ENCODE peak calls at places on chromosome 5, in seven cellular contexts. W is cardiac muscle cell, V is IMR-90, L is endothelial cell of umbilical vein, H is PC-3, S is fibroblast of villous mesenchyme, O is HFF-Myc. P is an unnamed sample.

GRCh38 chr5:16937023-16937379 is 913 bp upstream of the MYO10 start:
- DNase-seq in W (no peak), V (no peak), L (no peak), H (peak; percentile 92), S (no peak), O (no peak), P (no peak)

GRCh38 chr5:42851441-42851840 is 39.7 kb upstream of the SELENOP start:
- DNase-seq in W (no peak), V (no peak), L (no peak), H (peak; percentile 66), S (no peak), O (no peak), P (no peak)

GRCh38 chr5:19719117-19719516 is 268.9 kb downstream of the CDH18 start:
- DNase-seq in W (no peak), V (no peak), L (no peak), H (no peak), S (no peak), O (no peak), P (no peak)

GRCh38 chr5:10734050-10734709 is 26.9 kb downstream of the DAP start:
- DNase-seq in W (no peak), V (no peak), L (peak; percentile 83), H (no peak), S (peak; percentile 53), O (no peak), P (no peak)

GRCh38 chr5:56422060-56422762 is 189.1 kb upstream of the ANKRD55 start:
- DNase-seq in W (no peak), V (no peak), L (no peak), H (peak; percentile 85), S (no peak), O (no peak), P (peak; percentile 97)

GRCh38 chr5:148831590-148832565 is 5.5 kb downstream of the ADRB2 start:
- DNase-seq in W (no peak), V (no peak), L (no peak), H (peak; percentile 60), S (no peak), O (no peak), P (no peak)

GRCh38 chr5:74978347-74978746 is 74.0 kb downstream of the GCNT4 start:
- DNase-seq in W (no peak), V (no peak), L (no peak), H (no peak), S (no peak), O (no peak), P (no peak)

GRCh38 chr5:134122530-134122929 is 8.0 kb downstream of the TCF7 start:
- DNase-seq in W (no peak), V (no peak), L (no peak), H (no peak), S (no peak), O (no peak), P (no peak)

GRCh38 chr5:83942155-83942554 is 221.5 kb upstream of the HAPLN1 start:
- DNase-seq in W (no peak), V (no peak), L (no peak), H (no peak), S (no peak), O (no peak), P (no peak)

GRCh38 chr5:446864-447263 is 3.9 kb downstream of the EXOC3 start:
- DNase-seq in W (peak; percentile 55), V (peak; percentile 51), L (peak; percentile 32), H (peak; percentile 66), S (peak; percentile 47), O (no peak), P (peak; percentile 21)

DNA sequence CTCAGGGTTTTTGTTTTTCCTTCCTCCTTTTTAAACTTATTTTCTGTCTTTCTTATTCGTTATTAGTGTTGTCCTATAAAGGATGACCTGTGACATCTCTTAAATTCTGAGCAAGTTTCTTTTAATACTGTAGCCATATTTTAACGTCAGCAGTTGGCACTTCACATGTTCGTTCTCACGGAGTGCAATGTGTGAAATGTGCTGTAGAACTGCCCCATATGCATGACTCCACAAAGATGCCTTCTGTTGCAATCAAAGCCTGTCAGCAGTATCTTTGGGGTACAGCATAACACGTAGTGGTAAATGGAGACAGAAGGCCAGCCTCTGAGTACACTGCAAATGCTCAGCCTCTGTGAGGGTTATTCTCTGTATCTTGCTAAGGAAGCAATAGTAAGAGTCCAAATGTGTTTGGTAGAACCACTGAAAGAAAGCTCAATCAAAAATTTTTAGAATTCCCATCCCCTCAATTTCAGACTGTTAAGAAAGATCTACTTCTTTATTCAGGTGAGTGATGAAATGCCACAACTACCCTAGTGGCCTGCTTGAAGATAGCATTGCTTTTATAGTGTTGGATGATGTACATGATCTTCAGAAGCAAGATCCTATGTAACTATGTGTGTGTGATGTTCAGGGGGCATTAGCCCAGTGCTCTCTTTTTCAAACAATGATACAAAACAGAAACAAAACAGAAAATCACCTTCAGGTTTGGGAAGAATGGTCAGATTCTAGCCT is 277.7 kb downstream of the TMEM167A start:
- DNase-seq in W (no peak), V (no peak), L (no peak), H (no peak), S (peak; percentile 8), O (no peak), P (no peak)
- TF ChIP-seq CTCF in W (no peak), V (no peak), L (no peak), H (peak; percentile 24), S (peak; percentile 3), O (no peak), P (no peak)

GRCh38 chr5:82165740-82166530 is 112.2 kb downstream of the RPS23 start:
- DNase-seq in W (peak; percentile 97), V (peak; percentile 95), L (peak; percentile 86), H (peak; percentile 73), S (peak; percentile 96), O (peak; percentile 85), P (peak; percentile 95)

GRCh38 chr5:82164109-82164956 is 113.8 kb downstream of the RPS23 start:
- DNase-seq in W (peak; percentile 63), V (peak; percentile 95), L (peak; percentile 68), H (peak; percentile 78), S (peak; percentile 49), O (peak; percentile 78), P (peak; percentile 64)

GRCh38 chr5:82162568-82162967 is 115.6 kb downstream of the RPS23 start:
- DNase-seq in W (no peak), V (no peak), L (no peak), H (no peak), S (no peak), O (no peak), P (no peak)

GRCh38 chr5:82164957-82165698 is 113.0 kb downstream of the RPS23 start:
- DNase-seq in W (peak; percentile 75), V (peak; percentile 84), L (no peak), H (peak; percentile 55), S (no peak), O (peak; percentile 47), P (peak; percentile 90)

GRCh38 chr5:82163459-82164108 is 114.6 kb downstream of the RPS23 start:
- DNase-seq in W (peak; percentile 51), V (peak; percentile 43), L (peak; percentile 36), H (peak; percentile 52), S (peak; percentile 36), O (no peak), P (no peak)
- H3K4me3 ChIP-seq in W (no peak overlapping the region), V (no peak overlapping the region), L (no peak overlapping the region), H (no peak overlapping the region), S (no peak overlapping the region), O (no peak overlapping the region), P (no peak overlapping the region)

DNA sequence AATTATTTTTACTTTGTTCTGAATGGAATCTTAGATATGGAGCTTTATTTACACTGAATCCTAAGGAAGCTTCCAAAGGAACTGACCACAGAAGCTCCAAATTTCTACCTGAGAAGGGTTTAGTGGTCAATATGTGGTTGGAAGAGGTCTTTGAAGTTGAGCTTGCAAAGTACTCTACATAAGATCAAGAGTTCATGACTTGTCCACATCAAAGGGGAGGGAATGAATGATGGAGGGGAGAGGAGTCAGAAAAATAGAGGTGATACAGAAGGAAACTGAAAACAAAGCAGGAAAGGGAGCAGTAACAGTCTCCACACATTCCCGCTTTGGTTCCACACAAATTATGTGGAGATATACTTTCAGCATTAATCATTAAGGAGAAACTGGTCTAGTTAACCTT is 450.9 kb downstream of the HINT1 start:
- DNase-seq in W (no peak), V (no peak), L (no peak), H (no peak), S (no peak), O (no peak), P (no peak)
- TF ChIP-seq CTCF in W (no peak), V (no peak), L (no peak), H (no peak), S (no peak), O (no peak), P (no peak)

DNA sequence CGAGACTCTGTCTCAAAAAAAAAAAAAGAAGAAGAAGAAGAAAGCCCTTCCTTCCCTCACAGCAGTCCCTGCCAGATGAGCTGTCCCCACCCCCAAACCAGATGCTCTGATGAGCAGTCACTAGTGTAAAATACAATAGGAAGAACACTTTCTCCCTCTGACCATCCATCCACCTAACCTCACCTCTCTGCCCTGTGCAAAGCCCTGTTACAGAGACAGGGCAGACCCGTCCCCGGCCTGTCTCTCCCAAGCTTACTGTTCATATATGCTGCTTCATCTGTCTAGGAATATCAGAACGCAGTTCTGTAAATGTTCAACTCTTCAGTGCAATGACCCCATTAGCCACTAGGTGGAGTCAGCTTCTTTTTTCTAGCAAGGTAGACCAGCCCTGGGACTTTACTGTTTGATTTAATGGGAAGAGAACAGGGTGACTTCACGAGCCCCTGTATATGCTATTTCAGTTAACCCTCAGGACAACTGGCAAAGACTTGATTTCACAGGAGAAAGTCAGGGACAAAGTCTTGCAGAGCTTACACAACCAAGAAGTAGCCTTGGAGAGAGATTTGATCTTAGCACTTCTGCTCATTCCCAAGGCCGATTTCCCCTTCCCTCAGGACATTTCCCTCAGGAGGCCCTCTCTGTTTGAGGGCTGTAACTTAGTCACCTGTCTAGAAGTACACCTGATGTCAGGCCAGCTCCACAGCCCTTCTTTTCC is 14.9 kb upstream of the FGFR4 start:
- DNase-seq in W (peak; percentile 87), V (peak; percentile 81), L (peak; percentile 86), H (peak; percentile 96), S (peak; percentile 86), O (peak; percentile 85), P (peak; percentile 49)
- H3K4me3 ChIP-seq in W (no peak overlapping the region), V (no peak overlapping the region), L (no peak overlapping the region), H (no peak overlapping the region), S (no peak overlapping the region), O (no peak overlapping the region), P (no peak overlapping the region)

DNA sequence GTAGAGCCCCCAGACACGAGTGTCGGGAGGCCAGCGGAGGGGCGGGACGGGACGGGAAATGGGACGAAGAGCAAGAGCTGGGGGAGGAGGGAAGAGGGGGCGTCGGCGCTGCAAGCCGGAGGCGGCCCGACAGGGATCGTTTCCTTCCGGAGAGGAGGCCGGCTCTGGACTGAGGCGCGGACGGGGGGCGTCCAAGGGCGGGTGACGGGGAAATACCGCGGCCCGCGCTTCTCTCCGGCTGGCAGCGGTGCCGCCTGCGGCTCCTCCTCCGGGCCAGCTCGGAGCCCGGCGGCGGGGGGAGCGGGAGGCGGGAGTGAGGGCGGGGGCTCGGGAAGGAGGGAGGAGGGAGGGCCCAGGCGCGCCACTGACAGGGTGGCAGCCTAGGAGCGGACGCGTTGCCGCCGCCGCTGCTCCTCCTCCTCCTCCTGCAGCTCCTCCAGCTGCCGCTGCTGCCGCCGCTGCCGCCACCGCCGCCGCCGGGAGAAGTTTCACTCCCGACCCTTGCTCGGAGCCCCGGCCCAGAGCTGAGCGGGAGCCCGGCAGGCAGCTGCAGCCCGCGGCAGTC is at the start of gene CHSY3:
- DNase-seq in W (peak; percentile 92), V (peak; percentile 54), L (peak; percentile 89), H (peak; percentile 54), S (peak; percentile 80), O (no peak), P (peak; percentile 13)
- TF ChIP-seq CTCF in W (no peak), V (no peak), L (peak; percentile 10), H (no peak), S (no peak), O (no peak), P (no peak)

P was measured in LNCaP clone FGC.